ENCODE peak calls at places on chromosomes 16 and 17, in nine cellular contexts. T, Q, C, M, F, Y, W, X and Z are unnamed samples.
A peak's percentile ranks its signal among the peaks of the same experiment; 100 is the strongest.

GRCh38 chr17:68061512-68062313 is 26.2 kb downstream of the KPNA2 start:
- DNase-seq in T (no peak), Q (no peak), C (no peak), M (no peak), F (no peak), Y (no peak), W (peak; percentile 1), X (no peak), Z (no peak)

GRCh38 chr17:5585814-5586558 is 1.7 kb upstream of the NLRP1 start:
- DNase-seq in T (no peak), Q (no peak), C (no peak), M (peak; percentile 51), F (no peak), Y (no peak), W (no peak), X (no peak), Z (no peak)

GRCh38 chr16:48462146-48462740 is 77.0 kb upstream of the SIAH1 start:
- DNase-seq in T (no peak), Q (no peak), C (no peak), M (no peak), F (no peak), Y (no peak), W (no peak), X (no peak), Z (no peak)

GRCh38 chr17:15663176-15663575 is 20.9 kb downstream of the TRIM16 start:
- DNase-seq in T (no peak), Q (no peak), C (no peak), M (no peak), F (no peak), Y (no peak), W (no peak), X (no peak), Z (no peak)

GRCh38 chr16:54062361-54063346 is 223.9 kb downstream of the IRX3 start:
- DNase-seq in T (no peak), Q (no peak), C (no peak), M (no peak), F (no peak), Y (no peak), W (no peak), X (no peak), Z (no peak)

GRCh38 chr17:3935140-3935542 is 18.9 kb upstream of the P2RX1 start:
- DNase-seq in T (peak; percentile 87), Q (peak; percentile 78), C (peak; percentile 81), M (no peak), F (peak; percentile 44), Y (peak; percentile 87), W (no peak), X (peak; percentile 83), Z (peak; percentile 81)

GRCh38 chr17:336110-337021 is 16.2 kb downstream of the RPH3AL start:
- DNase-seq in T (peak; percentile 78), Q (peak; percentile 73), C (no peak), M (no peak), F (no peak), Y (peak; percentile 88), W (no peak), X (peak; percentile 81), Z (peak; percentile 72)

GRCh38 chr17:5526821-5527598 is 40.6 kb downstream of the MIS12 start:
- DNase-seq in T (no peak), Q (no peak), C (peak; percentile 12), M (no peak), F (no peak), Y (no peak), W (no peak), X (no peak), Z (peak; percentile 26)

GRCh38 chr16:77183137-77183536 is 7.9 kb upstream of the MON1B start:
- DNase-seq in T (no peak), Q (no peak), C (no peak), M (no peak), F (no peak), Y (no peak), W (no peak), X (no peak), Z (no peak)

GRCh38 chr16:19363741-19364140 is 53.9 kb upstream of the TMC5 start:
- DNase-seq in T (no peak), Q (no peak), C (no peak), M (no peak), F (no peak), Y (no peak), W (no peak), X (no peak), Z (no peak)

GRCh38 chr17:57467801-57468200 is 211.5 kb downstream of the MSI2 start:
- DNase-seq in T (no peak), Q (no peak), C (no peak), M (no peak), F (no peak), Y (no peak), W (no peak), X (no peak), Z (no peak)

GRCh38 chr17:50283246-50283645 is 9.0 kb downstream of the TMEM92 start:
- DNase-seq in T (no peak), Q (no peak), C (no peak), M (peak; percentile 46), F (no peak), Y (no peak), W (no peak), X (peak; percentile 61), Z (no peak)

GRCh38 chr16:84927621-84928591 is 83.4 kb downstream of the ZDHHC7 start:
- DNase-seq in T (no peak), Q (no peak), C (no peak), M (no peak), F (no peak), Y (peak; percentile 85), W (no peak), X (no peak), Z (no peak)
- H3K27ac ChIP-seq in T (peak overlapping the region; percentile 49), Q (peak overlapping the region; percentile 25), C (peak overlapping the region; percentile 32), M (no peak overlapping the region), F (no peak overlapping the region), Y (peak overlapping the region; percentile 75), W (peak overlapping the region; percentile 12), X (no peak overlapping the region), Z (peak overlapping the region; percentile 54)

GRCh38 chr17:77322534-77323412 is 182.0 kb downstream of the SEC14L1 start:
- DNase-seq in T (peak; percentile 76), Q (peak; percentile 68), C (no peak), M (no peak), F (no peak), Y (peak; percentile 86), W (peak; percentile 92), X (peak; percentile 83), Z (peak; percentile 72)
- TF ChIP-seq POLR2A in T (no peak), Q (no peak), C (peak; percentile 73), M (peak; percentile 63), F (no peak), Y (no peak), W (peak; percentile 57), X (no peak), Z (no peak)

DNA sequence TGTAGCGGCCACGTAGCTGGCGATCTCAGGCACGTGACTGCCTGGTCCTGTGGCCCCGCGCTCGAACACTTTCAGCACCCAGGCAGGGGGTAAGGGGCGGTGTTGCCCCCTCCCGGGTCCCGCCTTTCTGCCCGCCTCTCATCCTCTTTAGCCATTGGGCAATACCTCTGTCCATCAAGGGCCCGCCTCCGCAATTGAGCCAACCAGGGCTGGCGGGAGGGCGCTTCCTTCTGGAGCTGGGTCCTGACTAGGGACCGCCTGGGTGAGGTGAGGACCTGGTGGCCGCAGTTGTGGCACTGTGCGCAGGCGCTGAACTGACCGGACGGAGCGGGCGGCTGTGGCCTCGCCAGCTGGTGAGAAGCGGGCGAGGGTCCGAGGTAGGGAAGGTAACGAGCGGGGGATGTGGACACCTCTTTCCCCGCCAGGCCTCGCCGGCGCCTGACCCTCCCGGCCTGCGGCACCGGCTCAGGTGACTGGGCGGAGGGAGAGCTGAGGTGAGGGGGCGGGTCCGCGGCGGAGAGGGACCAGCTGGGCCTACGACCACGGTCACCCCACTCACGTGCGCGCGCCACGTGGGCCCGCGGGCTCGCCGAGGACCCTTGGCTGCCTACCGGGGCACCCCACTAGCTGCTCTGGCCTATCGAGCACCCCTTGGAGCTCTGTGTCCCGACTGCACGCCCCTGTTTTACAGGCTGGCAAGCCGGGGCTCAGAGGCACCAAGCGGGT is at the start of gene PDP2:
- DNase-seq in T (peak; percentile 96), Q (peak; percentile 94), C (peak; percentile 98), M (peak; percentile 80), F (peak; percentile 92), Y (peak; percentile 96), W (peak; percentile 98), X (peak; percentile 97), Z (peak; percentile 96)
- TF ChIP-seq POLR2AphosphoS5 in T (peak; percentile 91), Q (peak; percentile 33), C (peak; percentile 92), M (peak; percentile 44), F (peak; percentile 77), Y (peak; percentile 88), W (peak; percentile 28), X (peak; percentile 30), Z (peak; percentile 77)

GRCh38 chr17:38907930-38908675 is 17.3 kb upstream of the LASP1NB start:
- DNase-seq in T (no peak), Q (no peak), C (no peak), M (no peak), F (no peak), Y (peak; percentile 55), W (no peak), X (no peak), Z (no peak)

GRCh38 chr17:38908676-38909181 is 16.7 kb upstream of the LASP1NB start:
- DNase-seq in T (no peak), Q (no peak), C (peak; percentile 15), M (no peak), F (no peak), Y (peak; percentile 74), W (no peak), X (no peak), Z (no peak)

GRCh38 chr17:38912221-38912813 is 13.1 kb upstream of the LASP1NB start:
- DNase-seq in T (peak; percentile 52), Q (peak; percentile 47), C (no peak), M (no peak), F (no peak), Y (peak; percentile 61), W (peak; percentile 68), X (peak; percentile 20), Z (peak; percentile 50)

GRCh38 chr17:38911081-38911730 is 14.2 kb upstream of the LASP1NB start:
- DNase-seq in T (no peak), Q (no peak), C (no peak), M (no peak), F (no peak), Y (peak; percentile 45), W (peak; percentile 73), X (peak; percentile 11), Z (no peak)

GRCh38 chr17:38910325-38910724 is 15.1 kb upstream of the LASP1NB start:
- DNase-seq in T (no peak), Q (no peak), C (no peak), M (no peak), F (no peak), Y (peak; percentile 17), W (peak; percentile 45), X (no peak), Z (no peak)
- H3K27ac ChIP-seq in T (no peak overlapping the region), Q (no peak overlapping the region), C (no peak overlapping the region), M (no peak overlapping the region), F (no peak overlapping the region), Y (no peak overlapping the region), W (no peak overlapping the region), X (no peak overlapping the region), Z (no peak overlapping the region)

DNA sequence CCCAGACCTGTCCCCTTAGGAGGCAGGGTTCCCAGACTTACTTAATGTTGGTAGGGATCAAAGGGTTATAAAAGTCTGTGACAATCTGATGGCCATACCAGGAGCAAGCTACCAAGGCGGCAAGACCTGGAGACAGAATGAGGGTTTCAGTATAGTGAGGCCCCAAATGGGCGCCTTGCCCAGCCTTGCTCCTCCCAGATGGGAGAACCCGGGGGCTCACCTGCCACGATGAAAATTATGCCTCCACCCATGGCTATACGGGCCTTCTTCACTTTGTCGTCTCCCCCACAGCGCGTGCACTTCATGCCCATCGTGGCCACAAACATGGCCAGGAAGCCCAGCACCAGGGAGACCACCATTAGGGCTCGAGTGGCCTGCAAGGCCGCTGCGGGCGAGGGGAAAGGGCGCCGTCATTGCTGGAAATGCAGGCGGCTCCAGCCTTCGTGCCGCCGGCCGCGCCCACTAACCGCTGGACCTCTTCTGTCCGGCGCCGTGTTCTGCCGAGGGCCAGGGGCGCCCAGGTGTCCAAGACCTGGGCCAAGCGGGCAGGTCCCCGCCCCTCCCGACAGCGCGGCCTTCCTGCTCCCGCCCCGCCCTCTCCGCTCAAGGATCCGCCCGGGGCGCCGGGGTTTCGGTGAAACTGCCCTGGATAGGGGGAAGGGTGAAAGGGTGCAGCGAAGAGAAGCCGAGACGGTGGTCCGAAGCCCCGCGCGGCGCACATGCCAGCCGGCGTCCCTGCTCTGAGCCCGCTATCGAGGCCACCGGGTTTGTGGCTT is 1.5 kb downstream of the CLDN7 start:
- DNase-seq in T (peak; percentile 47), Q (peak; percentile 86), C (peak; percentile 64), M (no peak), F (no peak), Y (peak; percentile 86), W (no peak), X (peak; percentile 90), Z (peak; percentile 84)
- TF ChIP-seq POLR2A in T (no peak), Q (no peak), C (peak; percentile 64), M (peak; percentile 69), F (peak; percentile 72), Y (no peak), W (no peak), X (no peak), Z (peak; percentile 64)